ENCODE peak calls at places on chromosomes 6 and 20, in seven cellular contexts. T, M, Y, Q, A, X and K are unnamed samples.

GRCh38 chr20:47691632-47692031 is 93.6 kb downstream of the SULF2 start:
- DNase-seq in T (no peak), M (no peak), Y (no peak), Q (no peak), A (no peak), X (no peak), K (no peak)

GRCh38 chr6:44858998-44859397 is 469.1 kb upstream of the RUNX2 start:
- DNase-seq in T (no peak), M (peak), Y (peak), Q (no peak), A (no peak), X (no peak), K (no peak)

GRCh38 chr6:57822896-57823358 is 505.5 kb downstream of the PRIM2 start:
- DNase-seq in T (no peak), M (no peak), Y (no peak), Q (no peak), A (no peak), X (no peak), K (no peak)

GRCh38 chr20:35295674-35296073 is 3.4 kb upstream of the FAM83C start:
- DNase-seq in T (no peak), M (no peak), Y (no peak), Q (no peak), A (no peak), X (no peak), K (no peak)

GRCh38 chr20:38859070-38859690 is 53.7 kb downstream of the PPP1R16B start:
- DNase-seq in T (no peak), M (no peak), Y (no peak), Q (no peak), A (peak), X (no peak), K (no peak)

GRCh38 chr6:135667694-135668455 is 170.3 kb upstream of the AHI1 start:
- DNase-seq in T (no peak), M (peak), Y (peak), Q (peak), A (no peak), X (peak), K (no peak)

GRCh38 chr6:144334150-144334708 is 49.1 kb downstream of the UTRN start:
- DNase-seq in T (peak), M (no peak), Y (no peak), Q (no peak), A (peak), X (no peak), K (no peak)

GRCh38 chr6:167720456-167721285 is 106.0 kb upstream of the AFDN start:
- DNase-seq in T (no peak), M (no peak), Y (no peak), Q (no peak), A (no peak), X (no peak), K (no peak)

GRCh38 chr6:144931172-144932035 is 646.3 kb downstream of the UTRN start:
- DNase-seq in T (no peak), M (peak), Y (peak), Q (no peak), A (no peak), X (no peak), K (no peak)

GRCh38 chr20:38764563-38765355 is 16.5 kb downstream of the ACTR5 start:
- DNase-seq in T (peak), M (no peak), Y (peak), Q (no peak), A (no peak), X (no peak), K (peak)

GRCh38 chr6:160767019-160767646 is 65.1 kb downstream of the PLG start:
- DNase-seq in T (peak), M (peak), Y (no peak), Q (peak), A (peak), X (no peak), K (peak)

GRCh38 chr20:44643596-44644383 is 7.7 kb downstream of the ADA start:
- DNase-seq in T (no peak), M (peak), Y (peak), Q (no peak), A (no peak), X (peak), K (peak)

GRCh38 chr20:37390891-37391525 is 45.1 kb downstream of the SRC start:
- DNase-seq in T (no peak), M (no peak), Y (no peak), Q (no peak), A (no peak), X (no peak), K (no peak)

GRCh38 chr6:34982424-34982852 is 93.4 kb downstream of the ANKS1A start:
- DNase-seq in T (no peak), M (peak), Y (peak), Q (no peak), A (no peak), X (no peak), K (no peak)

GRCh38 chr6:157019733-157020132 is 242.6 kb downstream of the ARID1B start:
- DNase-seq in T (no peak), M (peak), Y (peak), Q (no peak), A (no peak), X (no peak), K (no peak)

GRCh38 chr6:147361582-147361981 is 146.9 kb upstream of the SAMD5 start:
- DNase-seq in T (no peak), M (no peak), Y (no peak), Q (no peak), A (no peak), X (no peak), K (no peak)

GRCh38 chr6:132198040-132198439 is 203.2 kb downstream of the MOXD1 start:
- DNase-seq in T (no peak), M (no peak), Y (peak), Q (no peak), A (no peak), X (no peak), K (no peak)

GRCh38 chr6:157150076-157150475 is 173.2 kb downstream of the TMEM242 start:
- DNase-seq in T (no peak), M (no peak), Y (no peak), Q (no peak), A (no peak), X (no peak), K (peak)

GRCh38 chr6:39934060-39934757 is at the start of gene MOCS1:
- DNase-seq in T (peak), M (peak), Y (peak), Q (peak), A (no peak), X (no peak), K (peak)

GRCh38 chr6:291148-291696 is 1.1 kb upstream of the DUSP22 start:
- DNase-seq in T (no peak), M (no peak), Y (peak), Q (no peak), A (no peak), X (no peak), K (no peak)